ENCODE peak calls at places on chromosome 18, in nine cellular contexts. O is stomach, F is T1000, N is NCI-H774, A is fibroblast of gingiva, L is RCC 7860, T is H9, G is amniotic stem cell, S is adrenal gland. I is an unnamed sample.

GRCh38 chr18:22159014-22159413 is 10.4 kb upstream of the GATA6 start:
- DNase-seq in O (no peak), G (no peak), F (no peak), T (no peak), L (no peak), S (no peak), N (no peak), A (no peak), I (no peak)

GRCh38 chr18:56890632-56891031 is 239.5 kb downstream of the WDR7 start:
- DNase-seq in O (no peak), A (peak), F (no peak), L (peak), N (no peak), T (no peak), S (no peak), G (peak), I (no peak)

GRCh38 chr18:36020174-36020711 is 47.1 kb downstream of the RPRD1A start:
- DNase-seq in G (no peak), T (no peak), S (no peak), N (no peak), L (no peak), O (no peak), A (no peak), F (no peak), I (no peak)

GRCh38 chr18:24734058-24734457 is 273.6 kb downstream of the HRH4 start:
- DNase-seq in O (no peak), A (no peak), G (no peak), N (no peak), T (peak), L (no peak), S (no peak), F (no peak), I (peak)

GRCh38 chr18:11323359-11323819 is 174.0 kb upstream of the PIEZO2 start:
- DNase-seq in F (peak), G (peak), L (peak), A (peak), N (no peak), S (peak), T (no peak), O (no peak), I (no peak)

GRCh38 chr18:59065684-59066083 is 74.0 kb upstream of the SEC11C start:
- DNase-seq in L (no peak), S (no peak), G (no peak), A (no peak), T (no peak), N (no peak), F (no peak), O (no peak), I (no peak)

GRCh38 chr18:65954372-65954771 is 203.6 kb downstream of the CDH7 start:
- DNase-seq in N (no peak), L (no peak), F (no peak), O (no peak), S (no peak), T (no peak), G (no peak), A (no peak), I (no peak)

GRCh38 chr18:63523660-63524059 is 18.5 kb upstream of the SERPINB12 start:
- DNase-seq in O (no peak), T (no peak), L (no peak), G (no peak), S (no peak), F (no peak), A (no peak), N (no peak), I (no peak)

GRCh38 chr18:74473976-74474375 is 16.9 kb upstream of the DIPK1C start:
- DNase-seq in S (no peak), L (no peak), O (no peak), T (no peak), N (no peak), G (no peak), A (no peak), F (no peak), I (no peak)

GRCh38 chr18:52670903-52671302 is 330.9 kb downstream of the DCC start:
- DNase-seq in G (peak), T (no peak), L (no peak), N (no peak), O (no peak), S (no peak), F (no peak), A (no peak), I (peak)

GRCh38 chr18:58596265-58596681 is 32.6 kb downstream of the ALPK2 start:
- DNase-seq in N (no peak), L (no peak), G (no peak), T (no peak), O (no peak), S (no peak), F (no peak), A (no peak), I (no peak)

GRCh38 chr18:79410171-79410641 is 14.5 kb downstream of the NFATC1 start:
- DNase-seq in N (no peak), F (no peak), S (no peak), A (no peak), T (no peak), O (no peak), G (no peak), L (no peak), I (no peak)

GRCh38 chr18:52554180-52554579 is 214.2 kb downstream of the DCC start:
- DNase-seq in N (no peak), O (no peak), A (no peak), F (no peak), L (no peak), T (no peak), G (no peak), S (no peak), I (no peak)

GRCh38 chr18:58140366-58141325 is 96.6 kb downstream of the NEDD4L start:
- DNase-seq in L (no peak), G (no peak), T (no peak), N (no peak), A (no peak), O (no peak), F (no peak), S (peak), I (peak)

GRCh38 chr18:9437049-9437448 is 38.3 kb upstream of the RALBP1 start:
- DNase-seq in F (no peak), T (no peak), L (no peak), G (no peak), N (no peak), A (peak), S (no peak), O (no peak), I (no peak)

GRCh38 chr18:59994357-59994756 is 94.6 kb downstream of the PMAIP1 start:
- DNase-seq in L (no peak), N (no peak), F (no peak), G (no peak), S (no peak), A (no peak), T (no peak), O (no peak), I (no peak)

GRCh38 chr18:55605820-55606252 is 17.8 kb upstream of the TCF4 start:
- DNase-seq in L (no peak), F (no peak), A (no peak), S (no peak), T (no peak), G (no peak), N (no peak), O (no peak), I (no peak)

GRCh38 chr18:74288041-74288440 is 3.7 kb downstream of the CYB5A start:
- DNase-seq in O (no peak), L (no peak), S (no peak), N (peak), T (no peak), G (no peak), A (no peak), F (no peak), I (peak)

GRCh38 chr18:21742323-21742687 is 1.7 kb downstream of the MIB1 start:
- DNase-seq in S (no peak), G (no peak), L (no peak), F (no peak), N (no peak), T (no peak), A (no peak), O (no peak), I (no peak)

GRCh38 chr18:32483002-32483401 is 12.3 kb upstream of the GAREM1 start:
- DNase-seq in T (no peak), F (no peak), S (no peak), N (no peak), A (no peak), G (no peak), O (no peak), L (no peak), I (no peak)

GRCh38 chr18:47280121-47280520 is 28.7 kb upstream of the SKOR2 start:
- DNase-seq in G (no peak), S (no peak), L (no peak), T (no peak), A (no peak), N (no peak), O (no peak), F (no peak), I (no peak)

GRCh38 chr18:10020176-10020575 is 106.4 kb downstream of the VAPA start:
- DNase-seq in F (no peak), O (no peak), L (no peak), N (peak), A (no peak), G (no peak), S (no peak), T (no peak), I (peak)

GRCh38 chr18:69900941-69901340 is 46.7 kb downstream of the CD226 start:
- DNase-seq in O (no peak), L (no peak), T (no peak), G (no peak), F (no peak), S (no peak), A (no peak), N (no peak), I (no peak)

GRCh38 chr18:36688020-36688965 is 140.5 kb downstream of the TPGS2 start:
- DNase-seq in G (peak), O (peak), F (no peak), T (peak), L (peak), S (peak), A (peak), N (peak), I (peak)

GRCh38 chr18:76255070-76255683 is 239.9 kb downstream of the ZNF516 start:
- DNase-seq in T (no peak), F (no peak), S (no peak), O (no peak), L (no peak), G (no peak), A (no peak), N (peak), I (no peak)

GRCh38 chr18:71808576-71808975 is 735.6 kb downstream of the CBLN2 start:
- DNase-seq in A (no peak), O (no peak), S (no peak), L (no peak), T (no peak), N (no peak), F (no peak), G (no peak), I (no peak)

GRCh38 chr18:31250902-31251301 is 67.1 kb upstream of the DSG1 start:
- DNase-seq in F (no peak), T (no peak), L (no peak), G (no peak), O (no peak), A (no peak), S (no peak), N (no peak), I (no peak)

GRCh38 chr18:76209597-76209996 is 285.4 kb downstream of the ZNF516 start:
- DNase-seq in S (no peak), G (no peak), F (no peak), T (no peak), N (no peak), O (no peak), A (no peak), L (peak), I (no peak)

GRCh38 chr18:11324956-11325873 is 175.8 kb upstream of the PIEZO2 start:
- DNase-seq in S (no peak), G (peak), F (no peak), N (no peak), A (peak), O (no peak), L (peak), T (no peak), I (no peak)